ENCODE peak calls at places on chromosomes 7 and 10, in nine cellular contexts. K, V, M, U, Y, W, Z, X and I are unnamed samples.

GRCh38 chr7:111561909-111562732 is at the start of gene IMMP2L:
- DNase-seq in K (peak; percentile 91), V (peak; percentile 90), M (peak; percentile 95), U (peak; percentile 87), Y (peak; percentile 85), W (peak; percentile 78), Z (peak; percentile 90), X (peak; percentile 85), I (peak; percentile 64)

GRCh38 chr7:40978047-40978446 is 724.8 kb downstream of the INHBA start:
- DNase-seq in K (no peak), V (no peak), M (no peak), U (no peak), Y (no peak), W (no peak), Z (peak; percentile 16), X (no peak), I (no peak)

GRCh38 chr7:28176174-28176573 is 4.4 kb downstream of the JAZF1 start:
- DNase-seq in K (no peak), V (no peak), M (no peak), U (no peak), Y (no peak), W (no peak), Z (no peak), X (no peak), I (no peak)

GRCh38 chr10:93074137-93074596 is 474 bp downstream of the CYP26A1 start:
- DNase-seq in K (peak; percentile 71), V (no peak), M (no peak), U (peak; percentile 65), Y (no peak), W (no peak), Z (no peak), X (no peak), I (no peak)

GRCh38 chr10:21495686-21496284 is 29.7 kb downstream of the SKIDA1 start:
- DNase-seq in K (peak; percentile 95), V (peak; percentile 86), M (peak; percentile 91), U (peak; percentile 94), Y (peak; percentile 92), W (peak; percentile 56), Z (peak; percentile 88), X (peak; percentile 84), I (peak; percentile 73)

GRCh38 chr7:32093415-32094408 is 23.5 kb upstream of the PDE1C start:
- DNase-seq in K (no peak), V (no peak), M (no peak), U (no peak), Y (peak; percentile 45), W (no peak), Z (peak; percentile 92), X (peak; percentile 91), I (no peak)

GRCh38 chr7:78959471-78959870 is 494.0 kb downstream of the MAGI2 start:
- DNase-seq in K (no peak), V (no peak), M (no peak), U (no peak), Y (peak; percentile 3), W (no peak), Z (no peak), X (no peak), I (no peak)

GRCh38 chr10:72746606-72747357 is 54.8 kb downstream of the MCU start:
- DNase-seq in K (no peak), V (no peak), M (no peak), U (no peak), Y (no peak), W (no peak), Z (no peak), X (no peak), I (no peak)

GRCh38 chr7:5408777-5409176 is 14.9 kb downstream of the TNRC18 start:
- DNase-seq in K (no peak), V (no peak), M (no peak), U (no peak), Y (no peak), W (no peak), Z (peak; percentile 63), X (no peak), I (no peak)

GRCh38 chr7:7157887-7158271 is 24.5 kb upstream of the C1GALT1 start:
- DNase-seq in K (no peak), V (no peak), M (no peak), U (no peak), Y (no peak), W (no peak), Z (peak; percentile 77), X (no peak), I (no peak)

GRCh38 chr7:142954680-142955268 is 7.4 kb downstream of the KEL start:
- DNase-seq in K (no peak), V (no peak), M (no peak), U (no peak), Y (no peak), W (no peak), Z (no peak), X (no peak), I (no peak)

GRCh38 chr10:28849821-28850220 is 172.5 kb downstream of the BAMBI start:
- DNase-seq in K (no peak), V (no peak), M (no peak), U (no peak), Y (no peak), W (no peak), Z (no peak), X (no peak), I (no peak)

DNA sequence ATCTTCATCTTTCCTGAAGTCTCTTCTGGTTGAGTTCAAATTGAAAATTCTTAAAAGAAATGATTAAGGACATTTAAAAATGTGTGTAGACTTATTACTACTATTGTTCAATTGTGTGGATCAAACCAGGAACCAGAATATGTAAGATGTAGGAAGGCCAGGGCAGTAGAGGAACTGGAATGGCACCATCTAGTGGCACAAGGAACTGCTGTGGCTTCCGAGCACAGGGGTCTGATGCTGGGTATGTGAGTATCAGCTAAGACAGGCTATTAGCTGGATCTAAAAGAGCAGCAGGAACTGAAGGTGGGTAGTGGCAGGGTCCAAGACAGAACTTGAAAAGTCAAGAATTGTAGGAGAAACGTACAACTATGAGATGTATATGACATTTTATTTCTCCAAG is 247.3 kb downstream of the SEMA3A start:
- DNase-seq in K (peak; percentile 78), V (peak; percentile 15), M (no peak), U (peak; percentile 54), Y (no peak), W (no peak), Z (no peak), X (no peak), I (no peak)
- TF ChIP-seq CTCF in K (peak; percentile 93), V (peak; percentile 20), M (no peak), U (peak; percentile 37), Y (peak; percentile 19), W (peak; percentile 55), Z (peak; percentile 53), X (peak; percentile 15), I (no peak)

DNA sequence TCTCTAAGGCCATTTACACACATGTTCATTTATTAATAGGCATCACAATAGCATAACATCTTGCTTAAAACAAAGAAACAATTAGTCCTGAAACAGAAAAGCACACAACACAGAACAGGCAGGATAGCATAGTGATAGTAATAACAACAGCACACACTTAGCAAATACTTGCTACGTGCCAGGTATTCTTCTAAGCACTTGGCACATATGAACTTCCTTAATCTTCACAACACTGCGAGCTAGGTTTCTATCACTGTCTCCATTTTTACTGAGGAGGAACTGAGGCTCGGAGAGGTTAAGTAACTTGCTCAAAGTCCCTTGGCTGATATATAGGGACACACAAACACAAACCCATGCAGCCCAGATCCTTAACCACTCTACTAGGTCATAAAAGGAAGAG is 180.8 kb upstream of the RHOBTB1 start:
- DNase-seq in K (no peak), V (no peak), M (no peak), U (no peak), Y (no peak), W (no peak), Z (no peak), X (no peak), I (no peak)
- TF ChIP-seq CTCF in K (no peak), V (no peak), M (no peak), U (no peak), Y (no peak), W (no peak), Z (no peak), X (no peak), I (no peak)

GRCh38 chr10:90579602-90580242 is 278.1 kb downstream of the HTR7 start:
- DNase-seq in K (peak; percentile 72), V (no peak), M (no peak), U (peak; percentile 38), Y (peak; percentile 19), W (peak; percentile 42), Z (peak; percentile 52), X (no peak), I (no peak)
- TF ChIP-seq CTCF in K (peak; percentile 68), V (no peak), M (no peak), U (peak; percentile 14), Y (no peak), W (peak; percentile 52), Z (peak; percentile 34), X (no peak), I (no peak)

DNA sequence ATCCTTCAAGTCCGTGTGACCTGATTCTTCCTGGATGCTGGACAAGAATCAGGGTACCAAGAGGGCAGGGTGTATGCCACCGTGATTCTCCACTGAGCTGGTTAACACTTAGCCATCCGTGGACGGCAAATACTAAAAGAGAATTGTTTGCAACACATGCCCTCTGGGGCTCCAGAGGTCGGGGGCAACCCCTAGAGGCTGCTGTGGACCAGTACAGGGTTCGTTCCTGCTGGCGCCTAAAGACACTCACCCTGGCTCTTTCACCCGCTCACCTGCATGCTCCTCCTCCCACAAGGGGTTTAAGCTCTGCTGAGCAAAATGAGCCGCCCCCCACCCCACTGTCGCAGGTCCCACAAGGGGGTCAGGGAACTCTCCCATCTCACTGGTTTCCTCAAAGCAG is 148.7 kb upstream of the ITGB1 start:
- DNase-seq in K (peak; percentile 66), V (no peak), M (no peak), U (peak; percentile 54), Y (no peak), W (no peak), Z (no peak), X (no peak), I (no peak)
- TF ChIP-seq CTCF in K (peak; percentile 47), V (no peak), M (no peak), U (no peak), Y (no peak), W (no peak), Z (no peak), X (no peak), I (no peak)